ENCODE peak calls at places on chromosome 20, in ten cellular contexts. Q is ELR, J is iris pigment epithelial cell, V is activated B cell treated with CpG ODN at 0.5 μM for 24 hours, G is glomerular endothelial cell, I is left cardiac atrium, Z is Peyer's patch, F is astrocyte, D is NCI-H1092 treated with DMSO at 0.1 percent for 48 hours, H is HepG2. U is an unnamed sample.

GRCh38 chr20:48649104-48649626 is 178.6 kb downstream of the PREX1 start:
- DNase-seq in Q (no peak), J (no peak), V (no peak), G (no peak), I (no peak), Z (no peak), F (no peak), D (no peak), H (no peak), U (no peak)

GRCh38 chr20:31967830-31968249 is at the start of gene XKR7:
- DNase-seq in Q (no peak), J (no peak), V (no peak), G (no peak), I (no peak), Z (no peak), F (no peak), D (peak), H (no peak), U (no peak)

GRCh38 chr20:50580016-50580747 is 70.0 kb downstream of the PTPN1 start:
- DNase-seq in Q (peak), J (no peak), V (peak), G (no peak), I (peak), Z (peak), F (no peak), D (peak), H (peak), U (peak)

GRCh38 chr20:34129518-34130162 is 17.6 kb upstream of the EIF2S2 start:
- DNase-seq in Q (peak), J (peak), V (peak), G (peak), I (peak), Z (peak), F (peak), D (peak), H (peak), U (peak)

GRCh38 chr20:24950836-24951525 is 1.9 kb downstream of the CST7 start:
- DNase-seq in Q (no peak), J (no peak), V (no peak), G (no peak), I (no peak), Z (no peak), F (no peak), D (no peak), H (no peak), U (no peak)

GRCh38 chr20:23156842-23157423 is 70.8 kb upstream of the CD93 start:
- DNase-seq in Q (no peak), J (no peak), V (no peak), G (no peak), I (no peak), Z (no peak), F (no peak), D (no peak), H (no peak), U (no peak)

GRCh38 chr20:21507275-21508229 is 6.3 kb downstream of the NKX2-2 start:
- DNase-seq in Q (no peak), J (no peak), V (no peak), G (no peak), I (no peak), Z (no peak), F (no peak), D (no peak), H (no peak), U (no peak)

GRCh38 chr20:44643596-44644383 is 7.7 kb downstream of the ADA start:
- DNase-seq in Q (peak), J (peak), V (no peak), G (peak), I (peak), Z (peak), F (peak), D (no peak), H (peak), U (peak)

GRCh38 chr20:62354811-62355341 is 12.2 kb downstream of the LAMA5 start:
- DNase-seq in Q (no peak), J (no peak), V (no peak), G (no peak), I (peak), Z (no peak), F (no peak), D (no peak), H (no peak), U (no peak)

GRCh38 chr20:1334761-1335160 is 5.8 kb upstream of the SDCBP2 start:
- DNase-seq in Q (no peak), J (no peak), V (no peak), G (no peak), I (no peak), Z (no peak), F (no peak), D (no peak), H (peak), U (no peak)

GRCh38 chr20:61500791-61501321 is 248.8 kb downstream of the CDH4 start:
- DNase-seq in Q (peak), J (peak), V (no peak), G (no peak), I (no peak), Z (no peak), F (peak), D (no peak), H (no peak), U (no peak)

GRCh38 chr20:10586296-10586695 is 87.5 kb downstream of the JAG1 start:
- DNase-seq in Q (no peak), J (no peak), V (no peak), G (no peak), I (no peak), Z (no peak), F (peak), D (no peak), H (no peak), U (no peak)

GRCh38 chr20:62926229-62927127 is at the start of gene DIDO1:
- DNase-seq in Q (peak), J (peak), V (peak), G (no peak), I (peak), Z (peak), F (peak), D (peak), H (peak), U (peak)